ENCODE peak calls at places on chromosomes 13 and 19, in ten cellular contexts. One of them, this sample, is unnamed.

GRCh38 chr13:51912511-51913225 is 50.9 kb downstream of the CCDC70 start:
- DNase-seq in RWPE1: no peak
- DNase-seq in NCI-H226: no peak
- DNase-seq in WTC11: no peak
- DNase-seq in right atrium auricular region: no peak
- DNase-seq in activated CD4-positive, alpha-beta T cell treated with anti-CD3 and anti-CD28 coated beads, Interleukin-2, amount 50 U/mL, for 1 hour: no peak
- DNase-seq in mucosa of descending colon: no peak
- DNase-seq in myocyte: no peak
- DNase-seq in DMS153: no peak
- DNase-seq in smooth muscle cell of the brain vasculature: no peak
- DNase-seq in this sample: no peak

GRCh38 chr19:8305798-8306197 is 2.4 kb downstream of the CD320 start:
- DNase-seq in RWPE1: no peak
- DNase-seq in NCI-H226: no peak
- DNase-seq in WTC11: peak; percentile 5
- DNase-seq in right atrium auricular region: peak; percentile 38
- DNase-seq in activated CD4-positive, alpha-beta T cell treated with anti-CD3 and anti-CD28 coated beads, Interleukin-2, amount 50 U/mL, for 1 hour: no peak
- DNase-seq in mucosa of descending colon: peak; percentile 15
- DNase-seq in myocyte: no peak
- DNase-seq in DMS153: no peak
- DNase-seq in smooth muscle cell of the brain vasculature: no peak
- DNase-seq in this sample: no peak

GRCh38 chr13:48994731-48995130 is 19.0 kb downstream of the FNDC3A start:
- DNase-seq in RWPE1: no peak
- DNase-seq in NCI-H226: peak; percentile 31
- DNase-seq in WTC11: no peak
- DNase-seq in right atrium auricular region: no peak
- DNase-seq in activated CD4-positive, alpha-beta T cell treated with anti-CD3 and anti-CD28 coated beads, Interleukin-2, amount 50 U/mL, for 1 hour: no peak
- DNase-seq in mucosa of descending colon: no peak
- DNase-seq in myocyte: no peak
- DNase-seq in DMS153: no peak
- DNase-seq in smooth muscle cell of the brain vasculature: no peak
- DNase-seq in this sample: no peak

GRCh38 chr13:72458701-72459100 is 268.7 kb downstream of the MZT1 start:
- DNase-seq in RWPE1: peak; percentile 2
- DNase-seq in NCI-H226: peak; percentile 32
- DNase-seq in WTC11: no peak
- DNase-seq in right atrium auricular region: no peak
- DNase-seq in activated CD4-positive, alpha-beta T cell treated with anti-CD3 and anti-CD28 coated beads, Interleukin-2, amount 50 U/mL, for 1 hour: no peak
- DNase-seq in mucosa of descending colon: no peak
- DNase-seq in myocyte: no peak
- DNase-seq in DMS153: no peak
- DNase-seq in smooth muscle cell of the brain vasculature: no peak
- DNase-seq in this sample: no peak

GRCh38 chr19:16804176-16804575 is 25.0 kb upstream of the SIN3B start:
- DNase-seq in RWPE1: no peak
- DNase-seq in NCI-H226: no peak
- DNase-seq in WTC11: no peak
- DNase-seq in right atrium auricular region: no peak
- DNase-seq in activated CD4-positive, alpha-beta T cell treated with anti-CD3 and anti-CD28 coated beads, Interleukin-2, amount 50 U/mL, for 1 hour: no peak
- DNase-seq in mucosa of descending colon: no peak
- DNase-seq in myocyte: no peak
- DNase-seq in DMS153: no peak
- DNase-seq in smooth muscle cell of the brain vasculature: no peak
- DNase-seq in this sample: no peak

GRCh38 chr13:96629331-96629730 is 364.9 kb downstream of the OXGR1 start:
- DNase-seq in RWPE1: no peak
- DNase-seq in NCI-H226: no peak
- DNase-seq in WTC11: no peak
- DNase-seq in right atrium auricular region: no peak
- DNase-seq in activated CD4-positive, alpha-beta T cell treated with anti-CD3 and anti-CD28 coated beads, Interleukin-2, amount 50 U/mL, for 1 hour: no peak
- DNase-seq in mucosa of descending colon: no peak
- DNase-seq in myocyte: no peak
- DNase-seq in DMS153: no peak
- DNase-seq in smooth muscle cell of the brain vasculature: no peak
- DNase-seq in this sample: no peak

GRCh38 chr13:27280009-27280646 is 9.5 kb downstream of the RASL11A start:
- DNase-seq in RWPE1: no peak
- DNase-seq in NCI-H226: no peak
- DNase-seq in WTC11: no peak
- DNase-seq in right atrium auricular region: no peak
- DNase-seq in activated CD4-positive, alpha-beta T cell treated with anti-CD3 and anti-CD28 coated beads, Interleukin-2, amount 50 U/mL, for 1 hour: no peak
- DNase-seq in mucosa of descending colon: no peak
- DNase-seq in myocyte: no peak
- DNase-seq in DMS153: no peak
- DNase-seq in smooth muscle cell of the brain vasculature: no peak
- DNase-seq in this sample: no peak

GRCh38 chr13:24181991-24182702 is 21.6 kb downstream of the SPATA13 start:
- DNase-seq in RWPE1: no peak
- DNase-seq in NCI-H226: no peak
- DNase-seq in WTC11: no peak
- DNase-seq in right atrium auricular region: no peak
- DNase-seq in activated CD4-positive, alpha-beta T cell treated with anti-CD3 and anti-CD28 coated beads, Interleukin-2, amount 50 U/mL, for 1 hour: no peak
- DNase-seq in mucosa of descending colon: no peak
- DNase-seq in myocyte: no peak
- DNase-seq in DMS153: no peak
- DNase-seq in smooth muscle cell of the brain vasculature: no peak
- DNase-seq in this sample: no peak

GRCh38 chr19:3068071-3068470 is 5.8 kb upstream of the TLE5 start:
- DNase-seq in RWPE1: no peak
- DNase-seq in NCI-H226: no peak
- DNase-seq in WTC11: no peak
- DNase-seq in right atrium auricular region: no peak
- DNase-seq in activated CD4-positive, alpha-beta T cell treated with anti-CD3 and anti-CD28 coated beads, Interleukin-2, amount 50 U/mL, for 1 hour: no peak
- DNase-seq in mucosa of descending colon: no peak
- DNase-seq in myocyte: no peak
- DNase-seq in DMS153: peak; percentile 69
- DNase-seq in smooth muscle cell of the brain vasculature: no peak
- DNase-seq in this sample: no peak

GRCh38 chr13:49371943-49372636 is 71.8 kb downstream of the CAB39L start:
- DNase-seq in RWPE1: no peak
- DNase-seq in NCI-H226: peak; percentile 20
- DNase-seq in WTC11: no peak
- DNase-seq in right atrium auricular region: no peak
- DNase-seq in activated CD4-positive, alpha-beta T cell treated with anti-CD3 and anti-CD28 coated beads, Interleukin-2, amount 50 U/mL, for 1 hour: peak; percentile 5
- DNase-seq in mucosa of descending colon: no peak
- DNase-seq in myocyte: peak; percentile 23
- DNase-seq in DMS153: no peak
- DNase-seq in smooth muscle cell of the brain vasculature: no peak
- DNase-seq in this sample: no peak

GRCh38 chr13:76621726-76622125 is 264.5 kb downstream of the KCTD12 start:
- DNase-seq in RWPE1: no peak
- DNase-seq in NCI-H226: no peak
- DNase-seq in WTC11: no peak
- DNase-seq in right atrium auricular region: no peak
- DNase-seq in activated CD4-positive, alpha-beta T cell treated with anti-CD3 and anti-CD28 coated beads, Interleukin-2, amount 50 U/mL, for 1 hour: no peak
- DNase-seq in mucosa of descending colon: no peak
- DNase-seq in myocyte: no peak
- DNase-seq in DMS153: no peak
- DNase-seq in smooth muscle cell of the brain vasculature: no peak
- DNase-seq in this sample: no peak

GRCh38 chr13:71754407-71754974 is 112.5 kb downstream of the DACH1 start:
- DNase-seq in RWPE1: no peak
- DNase-seq in NCI-H226: no peak
- DNase-seq in WTC11: no peak
- DNase-seq in right atrium auricular region: no peak
- DNase-seq in activated CD4-positive, alpha-beta T cell treated with anti-CD3 and anti-CD28 coated beads, Interleukin-2, amount 50 U/mL, for 1 hour: no peak
- DNase-seq in mucosa of descending colon: no peak
- DNase-seq in myocyte: no peak
- DNase-seq in DMS153: no peak
- DNase-seq in smooth muscle cell of the brain vasculature: no peak
- DNase-seq in this sample: no peak

GRCh38 chr19:28358604-28359003 is 854.3 kb downstream of the UQCRFS1 start:
- DNase-seq in RWPE1: no peak
- DNase-seq in NCI-H226: peak; percentile 16
- DNase-seq in WTC11: no peak
- DNase-seq in right atrium auricular region: no peak
- DNase-seq in activated CD4-positive, alpha-beta T cell treated with anti-CD3 and anti-CD28 coated beads, Interleukin-2, amount 50 U/mL, for 1 hour: no peak
- DNase-seq in mucosa of descending colon: no peak
- DNase-seq in myocyte: peak; percentile 47
- DNase-seq in DMS153: peak; percentile 17
- DNase-seq in smooth muscle cell of the brain vasculature: no peak
- DNase-seq in this sample: peak; percentile 28

GRCh38 chr19:52585101-52585500 is 15.0 kb downstream of the ZNF701 start:
- DNase-seq in RWPE1: no peak
- DNase-seq in NCI-H226: no peak
- DNase-seq in WTC11: peak; percentile 23
- DNase-seq in right atrium auricular region: no peak
- DNase-seq in activated CD4-positive, alpha-beta T cell treated with anti-CD3 and anti-CD28 coated beads, Interleukin-2, amount 50 U/mL, for 1 hour: no peak
- DNase-seq in mucosa of descending colon: no peak
- DNase-seq in myocyte: no peak
- DNase-seq in DMS153: no peak
- DNase-seq in smooth muscle cell of the brain vasculature: no peak
- DNase-seq in this sample: no peak

GRCh38 chr19:11942008-11942842 is 17.3 kb downstream of the ZNF700 start:
- DNase-seq in RWPE1: no peak
- DNase-seq in NCI-H226: no peak
- DNase-seq in WTC11: no peak
- DNase-seq in right atrium auricular region: no peak
- DNase-seq in activated CD4-positive, alpha-beta T cell treated with anti-CD3 and anti-CD28 coated beads, Interleukin-2, amount 50 U/mL, for 1 hour: no peak
- DNase-seq in mucosa of descending colon: no peak
- DNase-seq in myocyte: no peak
- DNase-seq in DMS153: no peak
- DNase-seq in smooth muscle cell of the brain vasculature: no peak
- DNase-seq in this sample: no peak

GRCh38 chr19:16141043-16141442 is 2.4 kb upstream of the HSH2D start:
- DNase-seq in RWPE1: no peak
- DNase-seq in NCI-H226: no peak
- DNase-seq in WTC11: no peak
- DNase-seq in right atrium auricular region: no peak
- DNase-seq in activated CD4-positive, alpha-beta T cell treated with anti-CD3 and anti-CD28 coated beads, Interleukin-2, amount 50 U/mL, for 1 hour: no peak
- DNase-seq in mucosa of descending colon: peak; percentile 74
- DNase-seq in myocyte: no peak
- DNase-seq in DMS153: no peak
- DNase-seq in smooth muscle cell of the brain vasculature: no peak
- DNase-seq in this sample: no peak

GRCh38 chr19:19539738-19540703 is 2.0 kb downstream of the CILP2 start:
- DNase-seq in RWPE1: peak; percentile 90
- DNase-seq in NCI-H226: no peak
- DNase-seq in WTC11: peak; percentile 98
- DNase-seq in right atrium auricular region: no peak
- DNase-seq in activated CD4-positive, alpha-beta T cell treated with anti-CD3 and anti-CD28 coated beads, Interleukin-2, amount 50 U/mL, for 1 hour: peak; percentile 60
- DNase-seq in mucosa of descending colon: peak; percentile 87
- DNase-seq in myocyte: no peak
- DNase-seq in DMS153: no peak
- DNase-seq in smooth muscle cell of the brain vasculature: no peak
- DNase-seq in this sample: no peak

GRCh38 chr13:105170438-105170837 is 1365.0 kb downstream of the EFNB2 start:
- DNase-seq in RWPE1: no peak
- DNase-seq in NCI-H226: no peak
- DNase-seq in WTC11: no peak
- DNase-seq in right atrium auricular region: no peak
- DNase-seq in activated CD4-positive, alpha-beta T cell treated with anti-CD3 and anti-CD28 coated beads, Interleukin-2, amount 50 U/mL, for 1 hour: no peak
- DNase-seq in mucosa of descending colon: no peak
- DNase-seq in myocyte: no peak
- DNase-seq in DMS153: no peak
- DNase-seq in smooth muscle cell of the brain vasculature: no peak
- DNase-seq in this sample: no peak

GRCh38 chr19:19280561-19280960 is 7.5 kb upstream of the TM6SF2 start:
- DNase-seq in RWPE1: no peak
- DNase-seq in NCI-H226: no peak
- DNase-seq in WTC11: no peak
- DNase-seq in right atrium auricular region: no peak
- DNase-seq in activated CD4-positive, alpha-beta T cell treated with anti-CD3 and anti-CD28 coated beads, Interleukin-2, amount 50 U/mL, for 1 hour: no peak
- DNase-seq in mucosa of descending colon: no peak
- DNase-seq in myocyte: peak; percentile 81
- DNase-seq in DMS153: no peak
- DNase-seq in smooth muscle cell of the brain vasculature: no peak
- DNase-seq in this sample: no peak

GRCh38 chr19:51511353-51511752 is 9.8 kb upstream of the SIGLEC12 start:
- DNase-seq in RWPE1: no peak
- DNase-seq in NCI-H226: no peak
- DNase-seq in WTC11: peak; percentile 72
- DNase-seq in right atrium auricular region: no peak
- DNase-seq in activated CD4-positive, alpha-beta T cell treated with anti-CD3 and anti-CD28 coated beads, Interleukin-2, amount 50 U/mL, for 1 hour: no peak
- DNase-seq in mucosa of descending colon: no peak
- DNase-seq in myocyte: peak; percentile 9
- DNase-seq in DMS153: no peak
- DNase-seq in smooth muscle cell of the brain vasculature: no peak
- DNase-seq in this sample: no peak

GRCh38 chr13:22161871-22162270 is 491.0 kb downstream of the FGF9 start:
- DNase-seq in RWPE1: no peak
- DNase-seq in NCI-H226: no peak
- DNase-seq in WTC11: no peak
- DNase-seq in right atrium auricular region: no peak
- DNase-seq in activated CD4-positive, alpha-beta T cell treated with anti-CD3 and anti-CD28 coated beads, Interleukin-2, amount 50 U/mL, for 1 hour: no peak
- DNase-seq in mucosa of descending colon: no peak
- DNase-seq in myocyte: no peak
- DNase-seq in DMS153: no peak
- DNase-seq in smooth muscle cell of the brain vasculature: no peak
- DNase-seq in this sample: no peak

GRCh38 chr19:49597703-49597974 is 6.7 kb downstream of the PRR12 start:
- DNase-seq in RWPE1: no peak
- DNase-seq in NCI-H226: no peak
- DNase-seq in WTC11: no peak
- DNase-seq in right atrium auricular region: no peak
- DNase-seq in activated CD4-positive, alpha-beta T cell treated with anti-CD3 and anti-CD28 coated beads, Interleukin-2, amount 50 U/mL, for 1 hour: no peak
- DNase-seq in mucosa of descending colon: no peak
- DNase-seq in myocyte: no peak
- DNase-seq in DMS153: no peak
- DNase-seq in smooth muscle cell of the brain vasculature: no peak
- DNase-seq in this sample: no peak

GRCh38 chr19:39133431-39134270 is 8.1 kb downstream of the PAK4 start:
- DNase-seq in RWPE1: no peak
- DNase-seq in NCI-H226: peak; percentile 70
- DNase-seq in WTC11: no peak
- DNase-seq in right atrium auricular region: no peak
- DNase-seq in activated CD4-positive, alpha-beta T cell treated with anti-CD3 and anti-CD28 coated beads, Interleukin-2, amount 50 U/mL, for 1 hour: no peak
- DNase-seq in mucosa of descending colon: no peak
- DNase-seq in myocyte: no peak
- DNase-seq in DMS153: no peak
- DNase-seq in smooth muscle cell of the brain vasculature: no peak
- DNase-seq in this sample: no peak

GRCh38 chr13:59641261-59641660 is 522.5 kb downstream of the DIAPH3 start:
- DNase-seq in RWPE1: no peak
- DNase-seq in NCI-H226: no peak
- DNase-seq in WTC11: peak; percentile 64
- DNase-seq in right atrium auricular region: no peak
- DNase-seq in activated CD4-positive, alpha-beta T cell treated with anti-CD3 and anti-CD28 coated beads, Interleukin-2, amount 50 U/mL, for 1 hour: no peak
- DNase-seq in mucosa of descending colon: no peak
- DNase-seq in myocyte: no peak
- DNase-seq in DMS153: no peak
- DNase-seq in smooth muscle cell of the brain vasculature: no peak
- DNase-seq in this sample: no peak

GRCh38 chr13:54836273-54836672 is 1807.7 kb downstream of the OLFM4 start:
- DNase-seq in RWPE1: no peak
- DNase-seq in NCI-H226: no peak
- DNase-seq in WTC11: no peak
- DNase-seq in right atrium auricular region: no peak
- DNase-seq in activated CD4-positive, alpha-beta T cell treated with anti-CD3 and anti-CD28 coated beads, Interleukin-2, amount 50 U/mL, for 1 hour: no peak
- DNase-seq in mucosa of descending colon: no peak
- DNase-seq in myocyte: no peak
- DNase-seq in DMS153: no peak
- DNase-seq in smooth muscle cell of the brain vasculature: no peak
- DNase-seq in this sample: no peak

GRCh38 chr19:51060336-51060735 is 4.6 kb downstream of the KLK13 start:
- DNase-seq in RWPE1: no peak
- DNase-seq in NCI-H226: no peak
- DNase-seq in WTC11: no peak
- DNase-seq in right atrium auricular region: no peak
- DNase-seq in activated CD4-positive, alpha-beta T cell treated with anti-CD3 and anti-CD28 coated beads, Interleukin-2, amount 50 U/mL, for 1 hour: no peak
- DNase-seq in mucosa of descending colon: no peak
- DNase-seq in myocyte: no peak
- DNase-seq in DMS153: no peak
- DNase-seq in smooth muscle cell of the brain vasculature: no peak
- DNase-seq in this sample: no peak

GRCh38 chr13:108003626-108004025 is 211.7 kb downstream of the LIG4 start:
- DNase-seq in RWPE1: no peak
- DNase-seq in NCI-H226: peak; percentile 23
- DNase-seq in WTC11: no peak
- DNase-seq in right atrium auricular region: no peak
- DNase-seq in activated CD4-positive, alpha-beta T cell treated with anti-CD3 and anti-CD28 coated beads, Interleukin-2, amount 50 U/mL, for 1 hour: no peak
- DNase-seq in mucosa of descending colon: no peak
- DNase-seq in myocyte: no peak
- DNase-seq in DMS153: no peak
- DNase-seq in smooth muscle cell of the brain vasculature: no peak
- DNase-seq in this sample: no peak

GRCh38 chr13:39684531-39685137 is 29.2 kb downstream of the COG6 start:
- DNase-seq in RWPE1: peak; percentile 25
- DNase-seq in NCI-H226: peak; percentile 3
- DNase-seq in WTC11: no peak
- DNase-seq in right atrium auricular region: no peak
- DNase-seq in activated CD4-positive, alpha-beta T cell treated with anti-CD3 and anti-CD28 coated beads, Interleukin-2, amount 50 U/mL, for 1 hour: no peak
- DNase-seq in mucosa of descending colon: no peak
- DNase-seq in myocyte: peak; percentile 38
- DNase-seq in DMS153: peak; percentile 28
- DNase-seq in smooth muscle cell of the brain vasculature: peak; percentile 6
- DNase-seq in this sample: no peak

This sample was measured in SK-N-MC.